ENCODE peak calls at places on chromosomes 12 and 14, in four cellular contexts. U is HCT116, V is SK-N-MC, T is mesenchymal stem cell. O is an unnamed sample. For H3K36me3 and H3K9me3, the result is how much of the 10 kb centered on the place peaks cover.

GRCh38 chr14:34214961-34215360 is 247.1 kb downstream of the SPTSSA start:
- DNase-seq in U (no peak), V (no peak), T (no peak), O (peak)

GRCh38 chr12:41293011-41293410 is 104.9 kb downstream of the PDZRN4 start:
- DNase-seq in U (peak), V (no peak), T (no peak), O (no peak)

GRCh38 chr12:57145460-57146059 is 1.9 kb downstream of the LRP1-AS start:
- DNase-seq in U (no peak), V (no peak), T (no peak), O (no peak)

GRCh38 chr14:45716506-45716905 is 463.5 kb upstream of the MIS18BP1 start:
- DNase-seq in U (no peak), V (no peak), T (no peak), O (no peak)

GRCh38 chr14:83172363-83172762 is 1638.7 kb upstream of the SEL1L start:
- DNase-seq in U (no peak), V (no peak), T (peak), O (no peak)

GRCh38 chr14:102693006-102693755 is 84.1 kb upstream of the TRAF3 start:
- DNase-seq in U (no peak), V (no peak), T (no peak), O (no peak)

GRCh38 chr12:459430-460258 is at the start of gene B4GALNT3:
- DNase-seq in U (peak), V (no peak), T (peak), O (peak)

GRCh38 chr12:125310461-125310860 is 245.2 kb downstream of the AACS start:
- DNase-seq in U (no peak), V (no peak), T (no peak), O (no peak)

GRCh38 chr12:113940929-113941486 is 25.1 kb downstream of the RBM19 start:
- DNase-seq in U (no peak), V (no peak), T (no peak), O (no peak)
- H3K36me3 ChIP-seq in U (under half), V (under half), T (half or more), O (under half)

GRCh38 chr12:106759526-106760183 is 14.8 kb upstream of the RIC8B start:
- DNase-seq in U (no peak), V (no peak), T (no peak), O (no peak)
- H3K4me3 ChIP-seq in U (no peak), V (peak), T (no peak), O (no peak)

DNA sequence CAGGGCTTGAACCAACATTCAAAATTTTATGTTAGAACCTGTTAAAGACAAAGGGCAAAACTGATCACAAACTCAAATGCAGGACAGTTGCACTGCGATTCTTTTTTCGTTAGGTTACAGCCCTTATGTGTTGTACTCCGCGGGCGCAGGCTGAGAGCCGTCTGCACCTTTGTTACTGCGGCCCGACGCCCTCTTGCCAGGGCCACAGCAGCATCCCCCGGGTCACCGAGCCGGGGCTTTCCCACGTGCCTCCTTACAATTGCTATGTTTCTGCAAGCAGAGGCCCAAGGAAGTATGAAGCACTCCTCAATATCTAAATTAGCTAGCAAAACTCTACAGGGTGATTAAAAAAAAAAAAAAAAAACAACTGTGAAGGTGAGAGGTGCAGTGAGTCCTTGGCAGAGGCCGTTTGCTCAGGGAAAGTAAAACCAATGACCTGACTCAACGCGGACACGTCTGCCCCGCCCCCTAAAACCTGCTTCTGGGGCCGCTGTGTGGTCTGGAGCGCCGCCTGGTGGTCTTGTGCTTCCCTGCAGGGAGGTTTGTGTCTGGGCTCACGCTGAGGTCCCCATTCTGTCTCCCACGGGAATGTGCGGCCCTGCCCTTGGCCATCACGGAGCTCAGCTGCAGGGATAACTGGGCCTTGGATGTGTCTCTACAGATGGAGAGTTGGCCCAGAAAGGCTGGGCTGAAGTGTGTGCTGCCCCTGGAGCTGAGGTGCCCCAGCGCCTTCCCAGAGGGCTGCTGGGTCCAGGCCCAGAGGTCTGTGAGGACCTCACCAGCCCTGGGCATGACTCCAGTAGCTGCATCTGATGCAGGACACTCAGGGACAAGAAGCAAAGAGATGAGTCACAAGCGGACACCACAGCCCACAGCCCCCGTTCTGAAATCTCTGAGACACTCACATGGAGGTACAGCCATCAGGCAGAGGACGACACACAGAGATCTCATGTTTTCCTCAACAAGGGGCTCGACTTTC is 418.5 kb downstream of the TMEM121 start:
- DNase-seq in U (peak), V (no peak), T (no peak), O (peak)
- H3K9me3 ChIP-seq in U (under half), V (under half), T (under half), O (under half)

GRCh38 chr12:93670104-93670503 is 7.1 kb upstream of the CRADD start:
- DNase-seq in U (no peak), V (no peak), T (no peak), O (no peak)
- H3K36me3 ChIP-seq in U (under half), V (under half), T (under half), O (under half)

GRCh38 chr12:94641283-94641682 is 9.1 kb downstream of the TMCC3 start:
- DNase-seq in U (no peak), V (no peak), T (no peak), O (no peak)

GRCh38 chr12:94648578-94648977 is 1.8 kb downstream of the TMCC3 start:
- DNase-seq in U (no peak), V (no peak), T (peak), O (no peak)

GRCh38 chr12:94644141-94644575 is 6.2 kb downstream of the TMCC3 start:
- DNase-seq in U (no peak), V (no peak), T (peak), O (peak)

GRCh38 chr12:94643585-94643984 is 6.8 kb downstream of the TMCC3 start:
- DNase-seq in U (no peak), V (no peak), T (no peak), O (no peak)

DNA sequence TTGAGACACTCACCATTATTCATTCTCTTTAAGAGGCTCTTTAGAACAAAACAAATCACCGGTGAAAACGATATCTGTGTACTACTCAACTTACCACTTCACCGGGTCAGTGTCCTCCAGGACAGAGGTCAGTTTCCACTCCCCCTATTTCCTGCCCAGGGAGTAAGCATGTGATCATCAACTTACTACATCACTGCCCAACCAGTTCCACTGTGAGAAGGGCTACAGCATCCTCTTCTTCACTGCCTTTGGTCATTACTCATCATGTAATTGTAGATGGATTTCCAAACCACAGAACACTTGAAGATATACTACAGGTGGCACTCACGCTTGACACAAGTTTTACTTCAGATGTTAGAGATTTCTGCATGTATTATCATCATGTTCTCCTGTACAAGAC is 5.7 kb downstream of the TMCC3 start:
- DNase-seq in U (no peak), V (no peak), T (peak), O (peak)
- H3K4me3 ChIP-seq in U (no peak), V (no peak), T (no peak), O (no peak)

DNA sequence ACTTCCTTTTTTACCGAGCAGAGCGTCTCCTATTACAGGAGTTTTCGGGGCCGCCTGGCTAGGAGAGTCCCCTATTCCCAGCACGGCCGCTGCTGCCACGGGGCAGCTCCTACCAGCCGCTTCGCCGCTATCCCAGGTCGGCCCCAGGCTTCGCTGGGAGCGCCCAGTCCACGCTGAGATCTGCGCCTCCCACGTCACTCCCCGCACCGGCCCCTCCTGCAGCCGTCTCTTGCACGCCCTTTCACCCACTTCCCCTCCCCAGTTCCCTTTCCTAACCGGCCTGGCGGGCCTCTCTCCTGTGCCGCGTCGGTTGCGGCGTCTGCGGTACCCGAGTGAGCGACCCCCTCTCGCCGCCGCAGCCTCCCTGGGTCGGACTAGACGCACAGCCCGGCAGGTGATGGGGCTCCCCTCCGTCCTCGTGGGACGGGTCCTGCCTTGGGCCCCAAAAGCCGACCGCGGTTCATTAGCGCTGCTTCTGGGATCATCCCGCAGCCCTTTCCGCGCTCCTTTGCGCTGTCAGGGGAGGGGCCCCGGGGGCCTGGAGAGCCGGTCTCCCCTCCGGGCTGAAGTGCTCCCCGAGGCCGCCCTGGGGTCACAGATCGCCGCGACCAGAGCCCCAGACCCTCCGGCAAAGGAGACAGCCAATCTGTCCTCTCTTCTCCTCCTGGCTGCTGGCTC is 1318.4 kb downstream of the TMEM121 start:
- DNase-seq in U (no peak), V (no peak), T (no peak), O (no peak)
- H3K9me3 ChIP-seq in U (under half), V (under half), T (under half), O (under half)

GRCh38 chr12:53717319-53717718 is 9.9 kb downstream of the CALCOCO1 start:
- DNase-seq in U (no peak), V (no peak), T (no peak), O (no peak)
- H3K36me3 ChIP-seq in U (under half), V (under half), T (half or more), O (under half)

GRCh38 chr14:99659333-99659741 is 14.4 kb downstream of the HHIPL1 start:
- DNase-seq in U (no peak), V (no peak), T (no peak), O (no peak)
- H3K4me3 ChIP-seq in U (no peak), V (no peak), T (no peak), O (no peak)